ENCODE peak calls at places on chromosomes 4 and X, in four cellular contexts. U, Y, X and B are unnamed samples.

GRCh38 chr4:26032142-26032541 is 118.1 kb downstream of the SMIM20 start:
- DNase-seq in Y (peak; percentile 72), X (no peak), U (no peak), B (peak; percentile 67)

GRCh38 chr4:53640576-53641459 is 49.5 kb upstream of the LNX1 start:
- DNase-seq in Y (no peak), X (no peak), U (no peak), B (no peak)

GRCh38 chrX:136691028-136691809 is 43.3 kb downstream of the CD40LG start:
- DNase-seq in Y (no peak), X (no peak), U (peak; percentile 2), B (no peak)

GRCh38 chr4:40452490-40452813 is 117.3 kb downstream of the CHRNA9 start:
- DNase-seq in X (no peak), Y (no peak), U (no peak), B (no peak)

GRCh38 chrX:68440940-68441339 is 7.6 kb upstream of the OPHN1 start:
- DNase-seq in U (no peak), X (peak; percentile 51), Y (peak; percentile 67), B (peak; percentile 60)

GRCh38 chr4:32087211-32087610 is 1367.0 kb downstream of the PCDH7 start:
- DNase-seq in X (no peak), Y (no peak), U (no peak), B (no peak)

GRCh38 chrX:127708155-127708554 is 344.0 kb downstream of the ACTRT1 start:
- DNase-seq in X (no peak), Y (peak; percentile 0), U (no peak), B (no peak)

GRCh38 chr4:11698033-11698432 is 269.3 kb upstream of the HS3ST1 start:
- DNase-seq in X (no peak), U (no peak), Y (no peak), B (no peak)

GRCh38 chr4:182752158-182752910 is 164.9 kb downstream of the DCTD start:
- DNase-seq in U (no peak), X (no peak), Y (peak; percentile 79), B (peak; percentile 62)

GRCh38 chr4:88610771-88611170 is 18.5 kb downstream of the HERC3 start:
- DNase-seq in Y (peak; percentile 22), U (no peak), X (peak; percentile 76), B (peak; percentile 45)